ENCODE peak calls at places on chromosomes 3 and 15, in nine cellular contexts. F is IMR-90, L is lower leg skin, O is psoas muscle, E is activated B cell treated with CpG ODN at 0.5 μM for 24 hours, A is stomach, B is GM10248, S is A673, K is heart left ventricle. R is an unnamed sample.

GRCh38 chr3:34005886-34006285 is 207.5 kb downstream of the PDCD6IP start:
- DNase-seq in K (no peak), O (no peak), B (no peak), L (no peak), A (no peak), F (peak; percentile 89), S (no peak), E (no peak), R (no peak)

GRCh38 chr3:133547432-133548041 is 25.9 kb upstream of the CDV3 start:
- DNase-seq in S (no peak), K (no peak), B (no peak), O (no peak), L (no peak), A (peak; percentile 78), F (peak; percentile 74), E (no peak), R (no peak)

GRCh38 chr15:42194502-42194901 is 13.6 kb downstream of the VPS39 start:
- DNase-seq in A (no peak), K (no peak), F (peak; percentile 62), L (no peak), S (no peak), B (no peak), O (no peak), E (no peak), R (no peak)

GRCh38 chr3:98952404-98952803 is 50.9 kb upstream of the DCBLD2 start:
- DNase-seq in O (no peak), L (no peak), A (no peak), F (no peak), S (no peak), B (no peak), E (no peak), K (no peak), R (no peak)

GRCh38 chr3:171054231-171054630 is 27.7 kb upstream of the SLC2A2 start:
- DNase-seq in L (no peak), S (no peak), E (no peak), F (no peak), B (no peak), O (no peak), A (no peak), K (no peak), R (no peak)

GRCh38 chr3:45240292-45240691 is 14.2 kb upstream of the TMEM158 start:
- DNase-seq in F (no peak), O (no peak), L (no peak), A (no peak), B (no peak), S (no peak), E (no peak), K (no peak), R (no peak)

GRCh38 chr3:68931406-68932149 is 769 bp downstream of the TAFA4 start:
- DNase-seq in O (no peak), L (no peak), B (peak; percentile 10), F (no peak), K (no peak), S (no peak), A (no peak), E (no peak), R (no peak)

GRCh38 chr3:33791477-33792166 is 6.8 kb upstream of the PDCD6IP start:
- DNase-seq in B (no peak), F (peak; percentile 41), L (peak; percentile 24), S (no peak), O (no peak), K (no peak), A (no peak), E (no peak), R (no peak)

GRCh38 chr3:194223951-194224350 is 88.0 kb downstream of the HES1 start:
- DNase-seq in E (no peak), S (no peak), K (no peak), A (no peak), L (no peak), B (no peak), O (no peak), F (no peak), R (no peak)

GRCh38 chr3:72316501-72317279 is 531.6 kb downstream of the SHQ1 start:
- DNase-seq in A (no peak), E (no peak), F (no peak), S (no peak), K (no peak), B (no peak), O (no peak), L (no peak), R (no peak)

GRCh38 chr3:170739410-170739809 is 130.6 kb downstream of the RPL22L1 start:
- DNase-seq in F (no peak), L (no peak), K (no peak), E (no peak), B (no peak), A (no peak), O (no peak), S (no peak), R (no peak)

GRCh38 chr3:46386206-46386605 is 15.5 kb downstream of the CCR5 start:
- DNase-seq in F (peak; percentile 52), S (no peak), A (no peak), O (no peak), B (no peak), E (no peak), L (no peak), K (no peak), R (no peak)

DNA sequence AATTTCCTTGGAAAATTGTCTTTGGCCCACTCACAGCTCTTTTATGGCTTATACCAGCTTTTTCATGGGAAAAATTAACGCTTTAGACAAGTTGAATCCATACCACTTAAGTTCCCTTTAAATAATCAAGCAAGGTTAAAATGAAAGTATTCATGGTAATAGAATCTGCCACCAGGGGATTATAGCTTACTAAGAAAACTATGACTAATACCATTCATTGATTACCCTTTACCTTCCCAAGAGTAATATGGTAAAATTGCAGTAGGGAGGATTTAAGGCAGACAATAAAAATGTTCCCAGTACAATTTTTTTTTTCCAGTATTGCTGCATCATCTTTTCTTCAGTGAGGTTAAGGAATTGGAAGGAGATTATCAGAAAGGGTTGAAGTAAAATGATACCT is 641.1 kb upstream of the NAALADL2 start:
- DNase-seq in E (no peak), S (no peak), F (peak; percentile 25), B (no peak), O (no peak), K (no peak), L (no peak), A (no peak), R (no peak)
- TF ChIP-seq CTCF in E (no peak), S (no peak), F (peak; percentile 7), B (no peak), O (no peak), K (no peak), L (no peak), A (no peak), R (no peak)

GRCh38 chr15:68316061-68316804 is 38.7 kb downstream of the FEM1B start:
- DNase-seq in O (no peak), A (peak; percentile 26), L (no peak), F (no peak), B (no peak), E (peak; percentile 6), K (no peak), S (no peak), R (no peak)
- TF ChIP-seq CTCF in O (no peak), A (no peak), L (no peak), F (peak; percentile 19), B (peak; percentile 40), E (no peak), K (peak; percentile 10), S (peak; percentile 56), R (peak; percentile 58)

GRCh38 chr15:31964586-31965307 is 65.6 kb upstream of the CHRNA7 start:
- DNase-seq in K (no peak), B (no peak), A (no peak), F (no peak), O (no peak), E (no peak), L (no peak), S (no peak), R (no peak)
- TF ChIP-seq CTCF in K (no peak), B (no peak), A (no peak), F (no peak), O (no peak), E (no peak), L (no peak), S (peak; percentile 11), R (no peak)

DNA sequence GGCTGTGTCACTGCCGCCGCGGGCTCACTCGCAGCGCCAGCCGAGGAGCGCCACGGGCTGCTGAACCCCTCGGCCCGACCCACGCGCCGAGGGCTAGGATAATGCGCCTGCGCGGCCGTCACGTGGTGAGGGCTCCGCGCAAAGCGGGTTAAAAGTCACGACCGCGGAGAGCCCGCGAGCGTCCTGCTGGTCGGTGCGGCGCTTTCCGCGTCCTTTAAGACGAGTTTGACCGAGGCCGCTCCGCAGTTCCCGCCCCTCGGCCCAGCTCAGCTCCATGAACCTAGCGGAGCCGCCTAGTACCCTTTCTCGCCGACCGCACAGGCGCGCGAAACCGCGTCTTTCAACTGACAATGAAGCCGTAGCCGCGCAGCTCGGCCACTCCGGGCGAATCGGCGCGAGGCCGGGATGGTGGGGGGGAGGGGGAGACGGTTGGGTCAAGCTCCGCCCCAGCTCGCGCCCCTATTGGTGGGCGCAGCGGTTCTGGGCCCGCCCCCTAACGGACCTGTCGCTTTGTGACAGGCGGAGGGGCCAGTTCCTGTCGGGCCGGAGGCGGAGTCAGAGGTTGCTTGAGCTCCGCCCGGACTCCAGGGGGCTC is 636 bp upstream of the STT3B start:
- DNase-seq in E (peak; percentile 97), S (peak; percentile 99), F (peak; percentile 98), L (peak; percentile 99), O (peak; percentile 100), A (peak; percentile 100), B (peak; percentile 98), K (peak; percentile 99), R (peak; percentile 98)
- TF ChIP-seq CTCF in E (no peak), S (no peak), F (no peak), L (no peak), O (no peak), A (no peak), B (peak; percentile 0), K (no peak), R (peak; percentile 4)

GRCh38 chr15:94526071-94526689 is 294.8 kb downstream of the MCTP2 start:
- DNase-seq in O (no peak), A (no peak), L (no peak), E (no peak), B (no peak), S (peak; percentile 19), K (no peak), F (no peak), R (no peak)
- TF ChIP-seq CTCF in O (no peak), A (peak; percentile 28), L (no peak), E (no peak), B (no peak), S (peak; percentile 46), K (no peak), F (no peak), R (peak; percentile 62)

GRCh38 chr3:112293368-112294321 is at the start of gene SLC9C1:
- DNase-seq in S (peak; percentile 77), O (no peak), K (peak; percentile 52), A (no peak), E (peak; percentile 18), B (peak; percentile 53), L (peak; percentile 65), F (peak; percentile 74), R (no peak)
- TF ChIP-seq CTCF in S (peak; percentile 76), O (peak; percentile 49), K (peak; percentile 48), A (peak; percentile 35), E (no peak), B (peak; percentile 54), L (no peak), F (peak; percentile 83), R (peak; percentile 77)